ENCODE peak calls at places on chromosomes 6 and 20, in nine cellular contexts. J is heart left ventricle, H is endodermal cell, L is brain microvascular endothelial cell, A is kidney epithelial cell, U is fibroblast of lung, Y is Peyer's patch, I is lung, R is SK-N-SH. S is an unnamed sample.

GRCh38 chr6:148869589-148869988 is 122.8 kb downstream of the UST start:
- DNase-seq in J (no peak), H (no peak), L (peak), A (peak), U (peak), Y (no peak), I (no peak), R (no peak), S (peak)

GRCh38 chr20:44187054-44187762 is at the start of gene JPH2:
- DNase-seq in J (peak), H (peak), L (peak), A (peak), U (peak), Y (no peak), I (no peak), R (peak), S (peak)

GRCh38 chr6:11785449-11785951 is 6.9 kb upstream of the ADTRP start:
- DNase-seq in J (no peak), H (no peak), L (no peak), A (no peak), U (no peak), Y (no peak), I (no peak), R (no peak), S (no peak)

GRCh38 chr20:326645-327031 is 1.3 kb downstream of the SOX12 start:
- DNase-seq in J (peak), H (peak), L (no peak), A (no peak), U (peak), Y (no peak), I (no peak), R (no peak), S (peak)

GRCh38 chr20:45257161-45257560 is 2.8 kb upstream of the SLPI start:
- DNase-seq in J (no peak), H (no peak), L (no peak), A (no peak), U (no peak), Y (no peak), I (no peak), R (no peak), S (no peak)

GRCh38 chr6:125749864-125750691 is 646 bp downstream of the HEY2 start:
- DNase-seq in J (peak), H (peak), L (no peak), A (no peak), U (no peak), Y (no peak), I (no peak), R (no peak), S (no peak)

GRCh38 chr6:43989556-43990248 is 137.6 kb downstream of the MRPL14 start:
- DNase-seq in J (peak), H (no peak), L (no peak), A (no peak), U (no peak), Y (no peak), I (no peak), R (peak), S (no peak)

GRCh38 chr6:141501616-141502015 is 631.1 kb upstream of the GJE1 start:
- DNase-seq in J (no peak), H (no peak), L (no peak), A (no peak), U (no peak), Y (no peak), I (no peak), R (no peak), S (no peak)

GRCh38 chr20:40741507-40742106 is 52.6 kb upstream of the MAFB start:
- DNase-seq in J (peak), H (peak), L (peak), A (no peak), U (peak), Y (no peak), I (peak), R (no peak), S (peak)

GRCh38 chr6:136956590-136957573 is 34.8 kb downstream of the SLC35D3 start:
- DNase-seq in J (no peak), H (peak), L (no peak), A (no peak), U (no peak), Y (no peak), I (no peak), R (peak), S (no peak)

GRCh38 chr20:19382371-19382770 is 169.9 kb downstream of the SLC24A3 start:
- DNase-seq in J (no peak), H (no peak), L (no peak), A (no peak), U (no peak), Y (no peak), I (no peak), R (no peak), S (no peak)

GRCh38 chr20:2217857-2218529 is 77.8 kb upstream of the TGM3 start:
- DNase-seq in J (peak), H (no peak), L (no peak), A (no peak), U (no peak), Y (peak), I (peak), R (no peak), S (no peak)

GRCh38 chr20:46220808-46221207 is 87.5 kb downstream of the CDH22 start:
- DNase-seq in J (no peak), H (peak), L (no peak), A (peak), U (no peak), Y (no peak), I (no peak), R (peak), S (no peak)

GRCh38 chr20:57399587-57400261 is 8.5 kb downstream of the RBM38 start:
- DNase-seq in J (peak), H (no peak), L (no peak), A (no peak), U (no peak), Y (peak), I (no peak), R (no peak), S (peak)

GRCh38 chr6:19024737-19025136 is 637.6 kb downstream of the RNF144B start:
- DNase-seq in J (no peak), H (peak), L (peak), A (peak), U (peak), Y (no peak), I (peak), R (peak), S (peak)

GRCh38 chr6:80638222-80639055 is 532.0 kb downstream of the BCKDHB start:
- DNase-seq in J (no peak), H (peak), L (peak), A (peak), U (peak), Y (no peak), I (peak), R (peak), S (peak)

GRCh38 chr20:3046677-3047462 is 1.0 kb downstream of the MRPS26 start:
- DNase-seq in J (no peak), H (peak), L (peak), A (no peak), U (no peak), Y (no peak), I (peak), R (no peak), S (peak)

GRCh38 chr6:44105146-44105545 is 22.1 kb downstream of the MRPL14 start:
- DNase-seq in J (no peak), H (no peak), L (no peak), A (no peak), U (no peak), Y (no peak), I (no peak), R (peak), S (peak)

GRCh38 chr6:147806697-147807096 is 298.2 kb downstream of the SAMD5 start:
- DNase-seq in J (no peak), H (peak), L (no peak), A (no peak), U (no peak), Y (no peak), I (no peak), R (no peak), S (no peak)

GRCh38 chr20:56143759-56144158 is 104.8 kb upstream of the MC3R start:
- DNase-seq in J (no peak), H (no peak), L (no peak), A (no peak), U (no peak), Y (no peak), I (no peak), R (no peak), S (no peak)

GRCh38 chr20:34938466-34939163 is 17.0 kb downstream of the GSS start:
- DNase-seq in J (peak), H (no peak), L (no peak), A (no peak), U (no peak), Y (no peak), I (peak), R (no peak), S (no peak)

GRCh38 chr6:90955246-90955645 is 368.4 kb upstream of the MAP3K7 start:
- DNase-seq in J (no peak), H (no peak), L (no peak), A (no peak), U (no peak), Y (no peak), I (no peak), R (no peak), S (no peak)

GRCh38 chr6:30730611-30731435 is 10.7 kb downstream of the TUBB start:
- DNase-seq in J (peak), H (peak), L (no peak), A (no peak), U (peak), Y (peak), I (peak), R (peak), S (peak)

GRCh38 chr20:53828673-53829085 is 235.0 kb upstream of the ZNF217 start:
- DNase-seq in J (peak), H (peak), L (peak), A (peak), U (peak), Y (no peak), I (no peak), R (no peak), S (peak)

GRCh38 chr6:156948807-156949206 is 171.6 kb downstream of the ARID1B start:
- DNase-seq in J (no peak), H (no peak), L (peak), A (peak), U (peak), Y (no peak), I (no peak), R (no peak), S (peak)

GRCh38 chr6:33288942-33289783 is at the start of the genes PFDN6 and WDR46:
- DNase-seq in J (peak), H (peak), L (peak), A (no peak), U (peak), Y (peak), I (peak), R (peak), S (peak)

GRCh38 chr6:80245043-80245442 is 138.6 kb downstream of the BCKDHB start:
- DNase-seq in J (no peak), H (no peak), L (no peak), A (no peak), U (no peak), Y (no peak), I (no peak), R (no peak), S (no peak)

GRCh38 chr6:34522740-34523139 is 33.4 kb downstream of the SPDEF start:
- DNase-seq in J (no peak), H (peak), L (no peak), A (no peak), U (no peak), Y (no peak), I (no peak), R (no peak), S (no peak)

GRCh38 chr20:46638367-46639274 is 12.6 kb downstream of the SLC13A3 start:
- DNase-seq in J (no peak), H (no peak), L (no peak), A (no peak), U (no peak), Y (no peak), I (no peak), R (no peak), S (no peak)

GRCh38 chr6:6752129-6752528 is 163.6 kb downstream of the LY86 start:
- DNase-seq in J (no peak), H (peak), L (no peak), A (peak), U (no peak), Y (no peak), I (no peak), R (no peak), S (no peak)

GRCh38 chr6:109977791-109978173 is 329 bp upstream of the GPR6 start:
- DNase-seq in J (no peak), H (no peak), L (no peak), A (no peak), U (no peak), Y (no peak), I (no peak), R (no peak), S (no peak)
- H3K4me3 ChIP-seq in J (no peak), H (peak), L (no peak), A (no peak), U (no peak), Y (no peak), I (no peak), R (no peak), S (no peak)

GRCh38 chr6:2396856-2397640 is 151.6 kb upstream of the GMDS start:
- DNase-seq in J (peak), H (no peak), L (peak), A (peak), U (peak), Y (no peak), I (no peak), R (no peak), S (peak)

GRCh38 chr6:2396292-2396691 is 150.9 kb upstream of the GMDS start:
- DNase-seq in J (no peak), H (no peak), L (no peak), A (no peak), U (peak), Y (no peak), I (no peak), R (no peak), S (no peak)
- TF ChIP-seq CTCF in J (no peak), H (peak), L (no peak), A (no peak), U (no peak), Y (no peak), I (no peak), R (no peak), S (peak)

GRCh38 chr6:106094964-106095335 is 8.8 kb downstream of the PRDM1 start:
- DNase-seq in J (no peak), H (no peak), L (no peak), A (no peak), U (no peak), Y (no peak), I (no peak), R (no peak), S (no peak)
- H3K4me3 ChIP-seq in J (no peak), H (no peak), L (no peak), A (no peak), U (no peak), Y (no peak), I (no peak), R (no peak), S (no peak)

GRCh38 chr6:123201869-123202372 is 205.9 kb downstream of the CLVS2 start:
- DNase-seq in J (no peak), H (no peak), L (no peak), A (no peak), U (no peak), Y (no peak), I (no peak), R (no peak), S (no peak)
- TF ChIP-seq CTCF in J (no peak), H (no peak), L (no peak), A (no peak), U (no peak), Y (no peak), I (no peak), R (no peak), S (no peak)

DNA sequence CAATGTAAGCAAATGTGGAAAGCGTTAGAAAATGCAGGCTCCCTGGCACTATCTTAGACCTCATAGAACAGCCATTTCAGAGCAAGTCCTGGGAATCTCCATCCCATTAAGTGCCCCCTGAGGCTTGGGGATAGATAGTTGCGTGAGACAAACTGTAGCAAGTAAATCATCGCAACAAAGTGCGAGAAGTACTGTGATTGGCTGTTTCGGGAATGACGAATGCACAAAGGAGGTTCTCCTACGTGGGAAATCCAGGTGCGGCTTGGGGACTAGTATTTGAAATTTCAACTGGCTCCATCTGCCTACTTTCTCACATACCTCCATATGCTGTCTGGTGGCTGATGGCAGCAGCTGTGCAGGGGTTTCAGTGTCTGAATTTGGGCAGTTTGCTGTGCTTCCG is 84.5 kb downstream of the PLEKHG1 start:
- DNase-seq in J (no peak), H (no peak), L (no peak), A (no peak), U (no peak), Y (no peak), I (no peak), R (no peak), S (no peak)
- H3K4me3 ChIP-seq in J (peak), H (no peak), L (no peak), A (no peak), U (no peak), Y (no peak), I (peak), R (no peak), S (no peak)

GRCh38 chr20:10910535-10911239 is 236.9 kb upstream of the JAG1 start:
- DNase-seq in J (peak), H (no peak), L (no peak), A (no peak), U (peak), Y (no peak), I (no peak), R (no peak), S (peak)

GRCh38 chr20:10906830-10907229 is 233.0 kb upstream of the JAG1 start:
- DNase-seq in J (no peak), H (no peak), L (no peak), A (no peak), U (no peak), Y (no peak), I (no peak), R (no peak), S (no peak)

GRCh38 chr20:10909803-10910202 is 236.0 kb upstream of the JAG1 start:
- DNase-seq in J (no peak), H (no peak), L (no peak), A (no peak), U (no peak), Y (no peak), I (no peak), R (no peak), S (no peak)
- TF ChIP-seq CTCF in J (no peak), H (no peak), L (no peak), A (no peak), U (no peak), Y (no peak), I (no peak), R (no peak), S (no peak)

GRCh38 chr20:64075556-64075955 is 3.8 kb downstream of the RGS19 start:
- DNase-seq in J (no peak), H (no peak), L (no peak), A (no peak), U (no peak), Y (no peak), I (no peak), R (no peak), S (no peak)

GRCh38 chr20:64077876-64078551 is 1.3 kb downstream of the RGS19 start:
- DNase-seq in J (no peak), H (peak), L (no peak), A (no peak), U (no peak), Y (peak), I (no peak), R (no peak), S (no peak)

GRCh38 chr20:64076061-64076997 is 3.0 kb downstream of the RGS19 start:
- DNase-seq in J (no peak), H (no peak), L (no peak), A (no peak), U (no peak), Y (no peak), I (no peak), R (no peak), S (no peak)

GRCh38 chr20:64077541-64077875 is 1.8 kb downstream of the RGS19 start:
- DNase-seq in J (no peak), H (no peak), L (no peak), A (no peak), U (no peak), Y (no peak), I (no peak), R (no peak), S (no peak)

GRCh38 chr20:64077094-64077493 is 2.2 kb downstream of the RGS19 start:
- DNase-seq in J (no peak), H (no peak), L (no peak), A (no peak), U (no peak), Y (peak), I (no peak), R (no peak), S (no peak)
- H3K4me3 ChIP-seq in J (no peak), H (no peak), L (no peak), A (no peak), U (no peak), Y (peak), I (no peak), R (no peak), S (no peak)

GRCh38 chr20:24533449-24533848 is 64.0 kb downstream of the SYNDIG1 start:
- DNase-seq in J (no peak), H (no peak), L (no peak), A (no peak), U (no peak), Y (no peak), I (no peak), R (no peak), S (no peak)
- TF ChIP-seq CTCF in J (no peak), H (peak), L (no peak), A (no peak), U (no peak), Y (no peak), I (no peak), R (no peak), S (no peak)

GRCh38 chr6:113854531-113855499 is 2.3 kb upstream of the MARCKS start:
- DNase-seq in J (peak), H (peak), L (peak), A (no peak), U (peak), Y (peak), I (peak), R (peak), S (peak)
- H3K4me3 ChIP-seq in J (peak), H (peak), L (peak), A (peak), U (peak), Y (peak), I (peak), R (peak), S (peak)

S was measured in choroid plexus epithelial cell.